ENCODE peak calls at places on chromosomes 2 and 18, in nine cellular contexts. X is breast epithelium, H is K562, T is right lobe of liver, K is uterus, Y is heart left ventricle, V is A549, W is Peyer's patch, I is spleen. C is an unnamed sample.

GRCh38 chr2:172454404-172455120 is 27.2 kb downstream of the ITGA6 start:
- DNase-seq in X (no peak), H (no peak), T (no peak), K (no peak), Y (no peak), V (no peak), W (no peak), I (no peak), C (no peak)

GRCh38 chr2:190537765-190538164 is 3.2 kb upstream of the NEMP2 start:
- DNase-seq in X (no peak), H (no peak), T (no peak), K (no peak), Y (no peak), V (peak; percentile 65), W (no peak), I (no peak), C (no peak)

GRCh38 chr2:69701100-69701945 is 40.6 kb upstream of the ANXA4 start:
- DNase-seq in X (no peak), H (no peak), T (no peak), K (no peak), Y (no peak), V (no peak), W (no peak), I (no peak), C (no peak)

GRCh38 chr2:1883476-1883875 is 139.2 kb upstream of the PXDN start:
- DNase-seq in X (no peak), H (no peak), T (no peak), K (no peak), Y (no peak), V (no peak), W (no peak), I (no peak), C (no peak)

GRCh38 chr2:3277050-3277747 is 100.4 kb downstream of the EIPR1 start:
- DNase-seq in X (no peak), H (no peak), T (no peak), K (no peak), Y (no peak), V (no peak), W (peak; percentile 28), I (peak; percentile 38), C (peak; percentile 48)

GRCh38 chr18:3447035-3447894 is 2.7 kb upstream of the TGIF1 start:
- DNase-seq in X (peak; percentile 54), H (peak; percentile 82), T (peak; percentile 57), K (peak; percentile 71), Y (no peak), V (no peak), W (no peak), I (peak; percentile 83), C (no peak)

GRCh38 chr2:179936654-179937053 is 70.4 kb downstream of the CWC22 start:
- DNase-seq in X (no peak), H (peak; percentile 73), T (peak; percentile 51), K (no peak), Y (no peak), V (peak; percentile 39), W (peak; percentile 57), I (no peak), C (no peak)

GRCh38 chr2:45729753-45730512 is 78.5 kb downstream of the PRKCE start:
- DNase-seq in X (no peak), H (peak; percentile 34), T (no peak), K (no peak), Y (no peak), V (peak; percentile 53), W (peak; percentile 73), I (no peak), C (no peak)

GRCh38 chr2:47119001-47119400 is 36.1 kb downstream of the STPG4 start:
- DNase-seq in X (no peak), H (no peak), T (no peak), K (no peak), Y (no peak), V (peak; percentile 35), W (no peak), I (no peak), C (no peak)

GRCh38 chr2:107364361-107364950 is 462.2 kb upstream of the RGPD4 start:
- DNase-seq in X (no peak), H (no peak), T (no peak), K (no peak), Y (no peak), V (no peak), W (no peak), I (no peak), C (no peak)

DNA sequence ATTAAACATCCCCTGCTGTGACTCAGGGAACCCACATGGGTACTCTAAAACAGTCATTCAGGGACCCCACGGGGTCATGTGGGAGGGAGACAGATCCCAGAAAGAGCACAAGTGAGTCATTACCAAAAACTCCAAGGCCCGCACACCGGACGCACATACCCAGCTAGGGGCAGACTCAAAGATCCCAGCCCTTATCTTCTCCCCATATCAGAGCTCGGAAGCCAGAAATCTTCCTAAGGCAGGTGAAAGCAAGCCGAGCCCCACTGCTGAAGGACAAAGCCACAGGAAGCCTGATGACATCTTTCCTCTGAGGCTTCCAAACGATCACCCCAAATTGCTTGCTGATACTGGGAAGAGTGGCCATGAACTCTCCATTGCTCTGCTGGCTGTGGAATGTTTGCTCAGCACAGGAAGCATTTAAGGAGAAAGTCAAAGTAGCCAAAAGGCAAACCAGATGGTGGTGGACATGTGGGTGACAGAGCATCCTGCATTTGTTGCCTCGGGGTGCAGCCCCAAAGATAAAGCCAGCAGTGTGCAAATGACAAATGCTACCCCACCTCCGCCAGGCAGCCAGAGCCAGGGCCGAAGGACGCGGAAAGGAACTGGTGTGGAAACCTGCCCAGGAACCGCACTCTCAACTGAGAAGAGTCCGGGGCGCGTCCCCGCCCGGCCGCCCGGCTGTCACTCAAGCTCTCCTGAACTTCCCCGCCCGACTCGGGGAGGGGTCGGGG is 784 bp downstream of the ACTR1B start:
- DNase-seq in X (peak; percentile 68), H (peak; percentile 84), T (peak; percentile 77), K (peak; percentile 72), Y (peak; percentile 86), V (peak; percentile 64), W (peak; percentile 88), I (peak; percentile 95), C (peak; percentile 90)
- TF ChIP-seq POLR2A in X (no peak), H (peak; percentile 59), T (peak; percentile 22), K (peak; percentile 16), Y (no peak), V (no peak), W (peak; percentile 52), I (no peak), C (no peak)

DNA sequence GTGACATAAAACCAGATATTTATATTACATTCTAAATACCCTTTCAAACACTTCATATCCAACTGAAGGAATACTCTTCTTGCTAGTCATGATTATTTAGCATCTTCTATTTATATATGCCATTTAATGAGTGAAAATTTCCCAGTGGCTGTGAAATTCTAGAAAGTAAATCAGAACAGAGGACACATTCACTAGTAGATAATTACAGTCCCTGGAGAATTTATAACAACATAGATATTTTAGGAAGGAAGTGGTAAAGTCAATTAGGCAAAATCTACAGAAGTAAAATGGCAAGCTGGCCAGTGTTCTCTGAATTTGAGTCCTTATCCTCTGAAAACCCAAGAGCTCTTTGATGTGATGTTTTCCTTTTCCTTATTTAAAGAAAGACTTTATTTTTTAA is 121.8 kb downstream of the PMAIP1 start:
- DNase-seq in X (no peak), H (no peak), T (no peak), K (no peak), Y (no peak), V (no peak), W (no peak), I (no peak), C (no peak)
- TF ChIP-seq CTCF in X (no peak), H (no peak), T (no peak), K (no peak), Y (no peak), V (no peak), W (no peak), I (no peak), C (no peak)

DNA sequence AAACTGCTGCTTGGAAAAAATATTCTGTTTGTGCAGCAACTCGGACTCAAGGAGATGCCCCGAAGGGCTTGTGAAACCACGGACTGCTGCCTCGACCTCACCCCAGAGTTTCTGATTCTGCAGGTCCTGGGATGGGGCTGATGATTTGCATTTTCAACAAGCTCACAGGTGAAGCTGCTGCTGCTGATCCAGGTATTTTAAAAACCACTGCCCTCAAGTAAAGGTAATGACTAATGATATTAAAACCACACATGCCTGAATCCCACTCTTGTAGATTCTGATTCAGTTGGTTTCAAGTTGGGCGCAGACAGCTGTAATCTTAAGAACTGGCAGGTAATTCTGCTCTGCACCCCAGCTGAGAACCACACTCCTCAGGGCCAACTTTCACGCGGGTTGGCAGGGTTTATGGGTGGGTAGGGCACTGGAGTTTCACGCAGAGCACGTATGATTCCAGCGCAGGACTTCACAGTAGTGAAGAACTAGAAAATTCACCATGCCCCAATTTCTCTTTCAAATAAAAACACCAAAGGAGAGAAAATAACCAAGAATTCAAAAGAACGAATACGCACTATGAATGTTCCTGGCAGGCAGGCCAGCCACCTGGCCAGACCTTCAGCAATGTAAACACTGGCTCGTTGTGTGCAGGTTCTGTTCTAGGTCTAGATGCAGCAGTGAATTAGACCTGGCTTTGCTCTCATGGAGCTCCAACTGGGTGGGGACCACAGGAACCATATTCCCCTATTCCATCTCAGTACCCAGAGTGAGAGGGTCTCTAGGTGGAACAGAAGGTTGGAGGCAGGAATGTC is 74.6 kb upstream of the ZFP36L2 start:
- DNase-seq in X (no peak), H (no peak), T (peak; percentile 47), K (no peak), Y (no peak), V (no peak), W (no peak), I (no peak), C (no peak)
- H3K4me3 ChIP-seq in X (no peak overlapping the region), H (no peak overlapping the region), T (no peak overlapping the region), K (no peak overlapping the region), Y (no peak overlapping the region), V (no peak overlapping the region), W (no peak overlapping the region), I (no peak overlapping the region), C (no peak overlapping the region)

DNA sequence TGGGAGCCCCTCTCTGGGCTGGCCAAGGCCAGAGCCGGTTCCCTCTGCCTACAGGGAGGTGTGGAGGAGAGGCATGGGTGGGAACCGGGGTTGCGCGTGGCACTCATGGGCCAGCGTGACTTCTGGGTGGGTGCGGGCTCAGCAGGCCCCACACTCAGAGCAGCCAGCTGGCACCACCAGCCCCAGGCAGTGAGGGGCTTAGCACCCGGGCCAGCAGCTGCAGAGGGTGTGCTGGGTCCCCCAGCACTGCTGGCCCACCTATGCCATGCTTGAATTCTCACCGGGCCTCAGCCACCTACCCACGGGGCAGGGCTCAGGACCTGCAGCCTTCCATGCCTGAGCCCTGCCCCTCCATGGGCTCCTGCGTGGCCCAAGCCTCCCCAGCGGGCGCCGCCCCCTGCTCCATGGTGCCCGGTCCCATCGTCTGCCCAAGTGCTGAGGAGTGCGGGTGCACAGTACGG is 248.5 kb upstream of the HNMT start:
- DNase-seq in X (no peak), H (no peak), T (no peak), K (no peak), Y (peak; percentile 52), V (no peak), W (no peak), I (no peak), C (no peak)
- TF ChIP-seq POLR2A in X (no peak), H (no peak), T (no peak), K (no peak), Y (no peak), V (no peak), W (no peak), I (no peak), C (no peak)